ENCODE peak calls at places on chromosomes 4 and X, in six cellular contexts. J, Y, H, U, W and L are unnamed samples.

GRCh38 chrX:9829308-9830267 is 43.4 kb downstream of the SHROOM2 start:
- DNase-seq in J (no peak), Y (peak), H (peak), U (no peak), W (peak), L (no peak)

GRCh38 chrX:118348186-118348810 is 2.4 kb downstream of the WDR44 start:
- DNase-seq in J (no peak), Y (no peak), H (no peak), U (no peak), W (no peak), L (no peak)

GRCh38 chrX:136710324-136710951 is 62.5 kb downstream of the CD40LG start:
- DNase-seq in J (no peak), Y (no peak), H (no peak), U (no peak), W (peak), L (no peak)

GRCh38 chr4:159252491-159252890 is 149.6 kb downstream of the RAPGEF2 start:
- DNase-seq in J (no peak), Y (no peak), H (no peak), U (no peak), W (no peak), L (no peak)

GRCh38 chrX:144648788-144649187 is 598.5 kb upstream of the SPANXN1 start:
- DNase-seq in J (no peak), Y (no peak), H (no peak), U (no peak), W (no peak), L (no peak)

GRCh38 chrX:41600266-41600665 is 88.5 kb upstream of the GPR34 start:
- DNase-seq in J (no peak), Y (peak), H (no peak), U (no peak), W (no peak), L (no peak)

GRCh38 chr4:60962286-60962685 is 237.8 kb upstream of the ADGRL3 start:
- DNase-seq in J (no peak), Y (no peak), H (no peak), U (no peak), W (no peak), L (no peak)

GRCh38 chr4:188008377-188008776 is 12.8 kb downstream of the ZFP42 start:
- DNase-seq in J (no peak), Y (peak), H (no peak), U (no peak), W (no peak), L (no peak)

GRCh38 chrX:121642415-121642814 is 595.0 kb downstream of the GLUD2 start:
- DNase-seq in J (no peak), Y (peak), H (no peak), U (no peak), W (no peak), L (no peak)

GRCh38 chrX:54166915-54167314 is 16.1 kb downstream of the FAM120C start:
- DNase-seq in J (no peak), Y (no peak), H (no peak), U (no peak), W (no peak), L (no peak)

GRCh38 chr4:13092702-13093101 is 391.4 kb downstream of the RAB28 start:
- DNase-seq in J (no peak), Y (no peak), H (no peak), U (no peak), W (no peak), L (no peak)

GRCh38 chrX:22742174-22742573 is 257.6 kb upstream of the DDX53 start:
- DNase-seq in J (no peak), Y (no peak), H (no peak), U (no peak), W (no peak), L (no peak)

GRCh38 chr4:29046716-29047115 is 1673.5 kb upstream of the PCDH7 start:
- DNase-seq in J (no peak), Y (no peak), H (no peak), U (no peak), W (no peak), L (no peak)